ENCODE peak calls at places on chromosomes 11 and 22, in ten cellular contexts. H is HTR-8/SVneo; S is ELR; X is NCI-H774; A is LoVo; W is lower lobe of right lung; B is AG04449; I is left lung; U is stimulated activated naive CD8-positive, alpha-beta T cell treated with anti-CD3 and anti-CD28 coated beads, Interleukin-15, Interleukin-2, amounts not matched to agents 100 U/mL and 50 U/mL, for 24 hours; V is SK-MEL-5. K is an unnamed sample.

GRCh38 chr11:62025429-62026105 is 58.1 kb upstream of the FTH1 start:
- DNase-seq in U (peak), X (no peak), A (peak), H (peak), S (peak), B (peak), V (peak), I (peak), W (peak), K (peak)

GRCh38 chr11:7668464-7668863 is 4.8 kb downstream of the CYB5R2 start:
- DNase-seq in X (no peak), V (no peak), A (no peak), S (no peak), U (no peak), I (no peak), H (no peak), W (no peak), B (no peak), K (no peak)

GRCh38 chr11:44305643-44306468 is 4.1 kb downstream of the ALX4 start:
- DNase-seq in B (no peak), V (no peak), I (peak), H (no peak), U (peak), S (peak), X (no peak), A (peak), W (peak), K (peak)

GRCh38 chr22:33914699-33915098 is 5.6 kb downstream of the LARGE1 start:
- DNase-seq in X (no peak), A (no peak), B (no peak), U (no peak), V (no peak), H (no peak), I (no peak), S (no peak), W (no peak), K (no peak)

GRCh38 chr11:64073542-64073941 is 37.8 kb downstream of the FLRT1 start:
- DNase-seq in X (no peak), A (no peak), W (no peak), U (no peak), H (no peak), S (no peak), B (no peak), I (no peak), V (no peak), K (no peak)

GRCh38 chr11:42992594-42992993 is 319.2 kb upstream of the API5 start:
- DNase-seq in V (no peak), S (no peak), I (no peak), B (no peak), A (no peak), H (no peak), W (no peak), X (no peak), U (no peak), K (no peak)

GRCh38 chr22:38834215-38834953 is 9.4 kb downstream of the NPTXR start:
- DNase-seq in U (no peak), V (peak), B (no peak), A (no peak), S (no peak), W (peak), H (no peak), X (no peak), I (no peak), K (no peak)

GRCh38 chr11:122601131-122602125 is 54.1 kb upstream of the UBASH3B start:
- DNase-seq in V (no peak), U (no peak), A (no peak), S (peak), H (peak), X (no peak), W (no peak), B (peak), I (no peak), K (no peak)

GRCh38 chr22:25898707-25899365 is 156.8 kb downstream of the MYO18B start:
- DNase-seq in X (no peak), W (no peak), S (peak), B (no peak), U (peak), H (no peak), V (peak), I (no peak), A (no peak), K (no peak)

GRCh38 chr22:24975813-24976341 is 23.4 kb downstream of the KIAA1671 start:
- DNase-seq in X (no peak), W (no peak), U (no peak), S (no peak), A (no peak), H (no peak), B (no peak), I (peak), V (no peak), K (no peak)

GRCh38 chr22:39598017-39598965 is 27.7 kb downstream of the CACNA1I start:
- DNase-seq in V (peak), H (no peak), B (no peak), U (peak), X (peak), W (peak), I (peak), A (peak), S (no peak), K (peak)

GRCh38 chr11:61962213-61963015 is 5.0 kb downstream of the FTH1 start:
- DNase-seq in H (no peak), S (no peak), W (no peak), V (peak), U (no peak), B (no peak), I (no peak), X (no peak), A (no peak), K (peak)

GRCh38 chr11:19979519-19979845 is 180.8 kb downstream of the DBX1 start:
- DNase-seq in S (no peak), H (no peak), I (no peak), U (no peak), V (no peak), X (no peak), B (no peak), W (no peak), A (no peak), K (no peak)

GRCh38 chr11:75449271-75449670 is 16.3 kb upstream of the KLHL35 start:
- DNase-seq in H (no peak), X (no peak), S (no peak), B (no peak), A (no peak), W (no peak), V (no peak), U (no peak), I (peak), K (no peak)

GRCh38 chr11:65115361-65116082 is 2.0 kb downstream of the ZNHIT2 start:
- DNase-seq in X (no peak), U (peak), B (no peak), S (no peak), I (no peak), A (no peak), V (no peak), H (no peak), W (no peak), K (no peak)

GRCh38 chr11:2294340-2295290 is 7.1 kb downstream of the C11orf21 start:
- DNase-seq in X (no peak), H (no peak), I (no peak), W (peak), A (no peak), B (no peak), V (no peak), S (no peak), U (no peak), K (peak)

GRCh38 chr11:123190504-123190903 is 4.5 kb downstream of the CLMP start:
- DNase-seq in U (no peak), I (no peak), S (no peak), W (no peak), V (no peak), H (no peak), B (no peak), X (no peak), A (no peak), K (no peak)

GRCh38 chr11:42528471-42528870 is 783.3 kb upstream of the API5 start:
- DNase-seq in V (no peak), S (no peak), X (no peak), B (no peak), I (no peak), U (no peak), A (no peak), W (no peak), H (no peak), K (no peak)

GRCh38 chr22:20435436-20436308 is 2.0 kb downstream of the SCARF2 start:
- DNase-seq in I (no peak), H (no peak), V (no peak), U (no peak), W (peak), S (no peak), B (no peak), X (no peak), A (no peak), K (no peak)

GRCh38 chr22:42544686-42545085 is 9.1 kb upstream of the SERHL2 start:
- DNase-seq in V (no peak), H (no peak), B (no peak), S (no peak), A (no peak), U (no peak), W (no peak), I (no peak), X (no peak), K (no peak)

GRCh38 chr11:69274531-69275016 is 19.4 kb upstream of the MYEOV start:
- DNase-seq in W (peak), H (no peak), U (no peak), I (peak), A (peak), V (no peak), S (no peak), B (no peak), X (no peak), K (no peak)

GRCh38 chr22:19287076-19287724 is 4.3 kb downstream of the CLTCL1 start:
- DNase-seq in V (no peak), X (peak), S (peak), B (no peak), I (no peak), A (peak), W (no peak), U (no peak), H (no peak), K (no peak)

GRCh38 chr11:119361961-119362725 is 15.6 kb upstream of the MFRP start:
- DNase-seq in I (no peak), B (no peak), X (no peak), A (no peak), H (no peak), U (no peak), W (no peak), V (no peak), S (no peak), K (peak)

GRCh38 chr22:42645341-42645937 is 3.8 kb downstream of the CYB5R3 start:
- DNase-seq in W (peak), H (no peak), U (no peak), S (no peak), B (no peak), I (no peak), X (no peak), A (no peak), V (no peak), K (no peak)

GRCh38 chr11:15158351-15159015 is 43.8 kb downstream of the INSC start:
- DNase-seq in V (no peak), B (no peak), X (no peak), S (peak), W (no peak), A (no peak), H (no peak), I (no peak), U (no peak), K (no peak)

GRCh38 chr11:1554981-1555712 is 16.9 kb downstream of the DUSP8 start:
- DNase-seq in W (no peak), V (no peak), B (no peak), X (no peak), A (no peak), H (no peak), U (no peak), S (no peak), I (peak), K (no peak)

GRCh38 chr11:34859496-34859895 is 56.7 kb downstream of the APIP start:
- DNase-seq in W (no peak), H (no peak), I (no peak), U (no peak), A (no peak), B (no peak), V (no peak), X (no peak), S (no peak), K (no peak)

GRCh38 chr11:44266056-44266780 is 43.7 kb downstream of the ALX4 start:
- DNase-seq in H (no peak), A (no peak), B (no peak), U (no peak), S (no peak), W (no peak), X (no peak), V (no peak), I (no peak), K (no peak)

GRCh38 chr11:8886332-8886731 is 24.7 kb upstream of the AKIP1 start:
- DNase-seq in B (no peak), W (no peak), I (no peak), S (no peak), H (no peak), A (no peak), U (no peak), V (no peak), X (no peak), K (no peak)

GRCh38 chr11:116210663-116211062 is 562.1 kb downstream of the BUD13 start:
- DNase-seq in S (no peak), W (no peak), V (no peak), A (no peak), I (no peak), B (no peak), U (no peak), X (no peak), H (no peak), K (no peak)